ENCODE peak calls at places on chromosomes 13 and 19, in five cellular contexts. One of them, this sample, is unnamed.

GRCh38 chr19:42175952-42176648 is 41.4 kb downstream of the DEDD2 start:
- DNase-seq in HepG2: no peak
- DNase-seq in kidney epithelial cell: no peak
- DNase-seq in Peyer's patch: no peak
- DNase-seq in adrenal gland: no peak
- DNase-seq in this sample: peak

GRCh38 chr19:45645631-45646344 is 6.6 kb upstream of the EML2 start:
- DNase-seq in HepG2: peak
- DNase-seq in kidney epithelial cell: no peak
- DNase-seq in Peyer's patch: peak
- DNase-seq in adrenal gland: peak
- DNase-seq in this sample: peak

GRCh38 chr13:27808866-27809546 is 16.7 kb downstream of the GSX1 start:
- DNase-seq in HepG2: no peak
- DNase-seq in kidney epithelial cell: no peak
- DNase-seq in Peyer's patch: no peak
- DNase-seq in adrenal gland: no peak
- DNase-seq in this sample: no peak

GRCh38 chr19:38090561-38090960 is 133.5 kb downstream of the DPF1 start:
- DNase-seq in HepG2: no peak
- DNase-seq in kidney epithelial cell: no peak
- DNase-seq in Peyer's patch: no peak
- DNase-seq in adrenal gland: no peak
- DNase-seq in this sample: no peak

GRCh38 chr13:112444416-112445399 is 68.6 kb downstream of the SPACA7 start:
- DNase-seq in HepG2: no peak
- DNase-seq in kidney epithelial cell: no peak
- DNase-seq in Peyer's patch: no peak
- DNase-seq in adrenal gland: no peak
- DNase-seq in this sample: no peak

GRCh38 chr19:33285441-33285927 is 16.9 kb downstream of the CEBPA start:
- DNase-seq in HepG2: peak
- DNase-seq in kidney epithelial cell: no peak
- DNase-seq in Peyer's patch: no peak
- DNase-seq in adrenal gland: no peak
- DNase-seq in this sample: no peak

GRCh38 chr13:99198630-99199029 is 2.0 kb upstream of the UBAC2 start:
- DNase-seq in HepG2: no peak
- DNase-seq in kidney epithelial cell: no peak
- DNase-seq in Peyer's patch: no peak
- DNase-seq in adrenal gland: no peak
- DNase-seq in this sample: no peak

GRCh38 chr13:31029129-31029528 is 96.7 kb downstream of the TEX26 start:
- DNase-seq in HepG2: no peak
- DNase-seq in kidney epithelial cell: no peak
- DNase-seq in Peyer's patch: no peak
- DNase-seq in adrenal gland: no peak
- DNase-seq in this sample: no peak

GRCh38 chr13:99896712-99897440 is 74.7 kb downstream of the ZIC5 start:
- DNase-seq in HepG2: no peak
- DNase-seq in kidney epithelial cell: no peak
- DNase-seq in Peyer's patch: no peak
- DNase-seq in adrenal gland: no peak
- DNase-seq in this sample: no peak

GRCh38 chr13:74128171-74128767 is 5.9 kb downstream of the KLF12 start:
- DNase-seq in HepG2: peak
- DNase-seq in kidney epithelial cell: no peak
- DNase-seq in Peyer's patch: no peak
- DNase-seq in adrenal gland: no peak
- DNase-seq in this sample: peak

GRCh38 chr13:42814868-42815267 is 33.5 kb downstream of the FAM216B start:
- DNase-seq in HepG2: no peak
- DNase-seq in kidney epithelial cell: no peak
- DNase-seq in Peyer's patch: no peak
- DNase-seq in adrenal gland: no peak
- DNase-seq in this sample: peak

GRCh38 chr19:31498781-31499180 is 149.5 kb upstream of the TSHZ3 start:
- DNase-seq in HepG2: no peak
- DNase-seq in kidney epithelial cell: no peak
- DNase-seq in Peyer's patch: no peak
- DNase-seq in adrenal gland: no peak
- DNase-seq in this sample: no peak

GRCh38 chr13:44874886-44875630 is 114.2 kb downstream of the NUFIP1 start:
- DNase-seq in HepG2: no peak
- DNase-seq in kidney epithelial cell: no peak
- DNase-seq in Peyer's patch: no peak
- DNase-seq in adrenal gland: no peak
- DNase-seq in this sample: peak

GRCh38 chr19:39430675-39431593 is 4.8 kb downstream of the RPS16 start:
- DNase-seq in HepG2: peak
- DNase-seq in kidney epithelial cell: peak
- DNase-seq in Peyer's patch: peak
- DNase-seq in adrenal gland: peak
- DNase-seq in this sample: peak

GRCh38 chr13:55893541-55893940 is 1247.2 kb upstream of the PRR20A start:
- DNase-seq in HepG2: no peak
- DNase-seq in kidney epithelial cell: no peak
- DNase-seq in Peyer's patch: no peak
- DNase-seq in adrenal gland: no peak
- DNase-seq in this sample: no peak

DNA sequence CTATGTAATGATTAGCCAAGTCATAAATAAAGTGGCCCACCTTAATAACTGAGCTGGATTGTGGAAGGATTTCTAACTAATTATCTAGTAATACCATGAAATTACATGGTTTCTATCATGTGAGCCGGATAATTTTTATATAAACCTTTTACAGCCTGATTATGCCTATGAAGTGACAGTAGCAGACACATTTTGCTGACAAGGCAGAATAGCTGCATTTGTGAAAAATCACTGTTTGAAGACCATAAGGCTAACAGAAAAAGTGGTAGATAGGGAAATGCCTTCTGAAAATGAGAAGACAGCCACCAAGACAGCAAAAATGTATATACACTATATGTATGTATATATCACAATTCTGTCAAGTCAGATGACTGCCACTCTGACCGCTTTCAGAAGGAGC is 27.1 kb downstream of the SLITRK5 start:
- DNase-seq in HepG2: no peak
- DNase-seq in kidney epithelial cell: no peak
- DNase-seq in Peyer's patch: no peak
- DNase-seq in adrenal gland: no peak
- DNase-seq in this sample: no peak
- TF ChIP-seq CTCF in HepG2: no peak
- TF ChIP-seq CTCF in kidney epithelial cell: no peak
- TF ChIP-seq CTCF in Peyer's patch: no peak
- TF ChIP-seq CTCF in adrenal gland: no peak
- TF ChIP-seq CTCF in this sample: no peak

GRCh38 chr19:843836-844299 is 3.1 kb downstream of the PRTN3 start:
- DNase-seq in HepG2: no peak
- DNase-seq in kidney epithelial cell: no peak
- DNase-seq in Peyer's patch: no peak
- DNase-seq in adrenal gland: no peak
- DNase-seq in this sample: no peak

GRCh38 chr19:844300-844971 is 3.6 kb downstream of the PRTN3 start:
- DNase-seq in HepG2: no peak
- DNase-seq in kidney epithelial cell: no peak
- DNase-seq in Peyer's patch: no peak
- DNase-seq in adrenal gland: no peak
- DNase-seq in this sample: no peak

GRCh38 chr19:845707-846481 is 5.1 kb downstream of the PRTN3 start:
- DNase-seq in HepG2: no peak
- DNase-seq in kidney epithelial cell: no peak
- DNase-seq in Peyer's patch: no peak
- DNase-seq in adrenal gland: no peak
- DNase-seq in this sample: no peak

GRCh38 chr19:840519-841206 is at the start of gene PRTN3:
- DNase-seq in HepG2: no peak
- DNase-seq in kidney epithelial cell: no peak
- DNase-seq in Peyer's patch: no peak
- DNase-seq in adrenal gland: no peak
- DNase-seq in this sample: no peak

GRCh38 chr19:843180-843835 is 2.5 kb downstream of the PRTN3 start:
- DNase-seq in HepG2: no peak
- DNase-seq in kidney epithelial cell: no peak
- DNase-seq in Peyer's patch: no peak
- DNase-seq in adrenal gland: no peak
- DNase-seq in this sample: no peak
- H3K4me3 ChIP-seq in HepG2: no peak
- H3K4me3 ChIP-seq in kidney epithelial cell: no peak
- H3K4me3 ChIP-seq in Peyer's patch: peak
- H3K4me3 ChIP-seq in adrenal gland: no peak
- H3K4me3 ChIP-seq in this sample: no peak

DNA sequence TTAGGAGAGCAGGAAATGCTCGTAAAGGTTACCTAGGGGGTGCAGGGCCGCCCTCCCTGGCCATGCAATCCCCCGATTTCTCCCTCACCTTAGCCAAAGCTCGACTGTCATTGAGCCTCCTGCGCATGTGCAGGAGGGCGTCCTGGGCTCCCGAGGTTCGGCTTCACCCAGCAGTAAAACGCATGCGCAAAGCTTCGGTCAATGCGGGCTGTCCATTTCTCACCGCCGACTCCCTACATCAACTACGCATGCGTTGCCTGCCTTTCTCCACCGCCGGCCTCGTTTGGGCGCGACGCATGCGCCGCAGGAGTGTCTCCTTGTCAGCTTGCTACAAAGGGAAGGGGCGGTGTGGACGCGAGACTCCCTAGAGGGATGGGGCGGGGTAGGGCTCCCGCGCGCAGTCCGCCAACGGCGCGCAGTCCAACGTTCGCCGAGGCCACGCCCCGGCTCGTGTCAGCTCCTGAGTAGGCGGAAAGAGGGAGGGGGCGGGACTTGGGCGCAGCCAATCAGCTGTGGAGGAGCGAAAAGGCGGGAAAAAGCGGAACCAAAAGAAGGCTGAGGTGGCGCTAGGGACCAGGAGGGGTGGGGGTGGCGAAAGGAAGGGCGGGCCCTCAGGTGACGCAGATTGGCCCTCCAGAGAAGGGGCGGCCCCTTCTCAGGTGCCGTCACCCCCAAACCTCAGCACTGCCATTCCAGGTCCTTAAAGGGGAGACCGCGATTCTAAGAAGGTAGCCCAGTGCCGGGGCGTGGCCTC is at the start of the genes SYNGR4 and TMEM143:
- DNase-seq in HepG2: peak
- DNase-seq in kidney epithelial cell: peak
- DNase-seq in Peyer's patch: peak
- DNase-seq in adrenal gland: peak
- DNase-seq in this sample: peak
- TF ChIP-seq CTCF in HepG2: no peak
- TF ChIP-seq CTCF in kidney epithelial cell: no peak
- TF ChIP-seq CTCF in Peyer's patch: no peak
- TF ChIP-seq CTCF in adrenal gland: no peak
- TF ChIP-seq CTCF in this sample: no peak

DNA sequence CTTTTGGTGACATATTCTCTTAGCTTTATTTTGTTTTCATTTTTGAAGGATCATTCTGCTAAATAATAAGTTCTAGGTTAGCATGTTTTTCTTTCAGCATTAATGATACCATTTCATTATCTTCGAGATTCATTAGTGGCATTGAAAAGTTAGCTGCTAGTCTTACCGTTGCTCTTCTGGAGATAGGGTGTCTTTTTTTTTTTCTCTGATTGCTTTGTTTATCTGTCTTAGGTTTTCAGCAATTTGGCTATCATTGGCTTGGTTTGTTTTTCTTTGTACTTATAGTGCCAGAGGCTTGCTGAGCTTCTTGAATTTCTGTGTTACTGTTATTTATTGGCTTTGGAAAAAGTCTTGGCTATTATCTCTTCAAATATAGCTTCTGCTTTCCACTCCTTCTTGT is 102.6 kb upstream of the CSNK1A1L start:
- DNase-seq in HepG2: no peak
- DNase-seq in kidney epithelial cell: no peak
- DNase-seq in Peyer's patch: no peak
- DNase-seq in adrenal gland: no peak
- DNase-seq in this sample: no peak
- H3K4me3 ChIP-seq in HepG2: no peak
- H3K4me3 ChIP-seq in kidney epithelial cell: no peak
- H3K4me3 ChIP-seq in Peyer's patch: no peak
- H3K4me3 ChIP-seq in adrenal gland: no peak
- H3K4me3 ChIP-seq in this sample: no peak

GRCh38 chr13:35789335-35790166 is 313.1 kb upstream of the MAB21L1 start:
- DNase-seq in HepG2: peak
- DNase-seq in kidney epithelial cell: peak
- DNase-seq in Peyer's patch: no peak
- DNase-seq in adrenal gland: no peak
- DNase-seq in this sample: no peak
- TF ChIP-seq CTCF in HepG2: peak
- TF ChIP-seq CTCF in kidney epithelial cell: peak
- TF ChIP-seq CTCF in Peyer's patch: no peak
- TF ChIP-seq CTCF in adrenal gland: peak
- TF ChIP-seq CTCF in this sample: peak

DNA sequence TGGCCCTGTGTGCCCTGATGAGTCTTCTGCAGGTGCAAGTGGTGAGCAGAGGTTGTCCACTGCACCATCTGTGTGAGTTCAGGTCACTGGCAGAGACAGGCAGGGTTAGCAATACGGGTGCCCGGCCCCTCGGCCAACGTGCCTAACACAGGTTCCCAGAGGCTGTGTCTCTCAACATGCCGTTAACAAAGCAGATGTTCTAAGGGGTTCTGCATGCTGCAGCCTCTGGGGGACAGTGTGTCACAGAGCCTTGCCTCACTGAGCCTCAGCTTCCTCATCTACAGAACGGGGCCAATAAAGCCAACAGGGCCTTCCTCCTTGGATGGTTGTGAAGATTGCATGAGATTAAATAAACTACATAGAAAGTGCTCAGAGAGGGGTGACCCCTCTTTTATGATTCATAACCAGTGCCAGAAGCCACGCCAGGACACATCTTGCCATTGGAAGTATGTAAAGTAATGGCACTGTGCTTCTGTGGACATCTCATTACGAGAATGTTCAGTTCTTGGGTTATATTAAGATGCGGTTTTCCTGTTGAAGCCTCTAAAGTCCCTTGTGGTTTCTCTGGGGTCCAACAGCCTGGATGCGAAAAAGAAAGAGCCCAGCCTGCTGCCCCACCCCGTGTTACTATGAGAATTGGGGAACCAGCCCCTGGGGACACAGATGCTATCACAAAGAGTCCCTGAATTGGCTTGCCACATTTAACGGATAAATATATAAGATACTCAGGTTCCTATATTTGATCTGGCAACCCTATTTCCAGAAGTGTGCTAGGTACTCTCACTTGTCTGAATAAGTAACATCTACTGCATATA is 11.2 kb upstream of the ARHGEF18 start:
- DNase-seq in HepG2: no peak
- DNase-seq in kidney epithelial cell: no peak
- DNase-seq in Peyer's patch: peak
- DNase-seq in adrenal gland: no peak
- DNase-seq in this sample: no peak
- H3K4me3 ChIP-seq in HepG2: no peak
- H3K4me3 ChIP-seq in kidney epithelial cell: no peak
- H3K4me3 ChIP-seq in Peyer's patch: no peak
- H3K4me3 ChIP-seq in adrenal gland: no peak
- H3K4me3 ChIP-seq in this sample: no peak

GRCh38 chr19:29014857-29015436 is 198.0 kb downstream of the UQCRFS1 start:
- DNase-seq in HepG2: no peak
- DNase-seq in kidney epithelial cell: no peak
- DNase-seq in Peyer's patch: no peak
- DNase-seq in adrenal gland: no peak
- DNase-seq in this sample: no peak
- TF ChIP-seq CTCF in HepG2: no peak
- TF ChIP-seq CTCF in kidney epithelial cell: no peak
- TF ChIP-seq CTCF in Peyer's patch: no peak
- TF ChIP-seq CTCF in adrenal gland: no peak
- TF ChIP-seq CTCF in this sample: no peak